ENCODE peak calls at places on chromosomes 5 and 9, in five cellular contexts. Y is sigmoid colon, Z is cardiac muscle cell, B is psoas muscle, X is adrenal gland. W is an unnamed sample.

GRCh38 chr5:65483474-65484346 is 2.0 kb upstream of the ADAMTS6 start:
- DNase-seq in X (no peak), Y (no peak), Z (peak), B (no peak), W (no peak)

GRCh38 chr5:175448276-175448675 is 4.3 kb upstream of the DRD1 start:
- DNase-seq in X (no peak), Y (no peak), Z (no peak), B (no peak), W (no peak)

GRCh38 chr5:89901983-89902382 is 507.6 kb downstream of the CETN3 start:
- DNase-seq in B (peak), Z (no peak), Y (peak), X (no peak), W (peak)

GRCh38 chr5:167623354-167623753 is 668.1 kb upstream of the WWC1 start:
- DNase-seq in Z (no peak), X (no peak), Y (no peak), B (no peak), W (no peak)

GRCh38 chr5:40559306-40559705 is 120.4 kb upstream of the PTGER4 start:
- DNase-seq in X (no peak), B (no peak), Z (no peak), Y (no peak), W (no peak)

GRCh38 chr5:95970359-95970704 is 8.7 kb upstream of the ELL2 start:
- DNase-seq in X (no peak), B (no peak), Y (no peak), Z (no peak), W (no peak)

GRCh38 chr9:121914604-121915303 is 178.4 kb downstream of the TTLL11 start:
- DNase-seq in Y (no peak), X (no peak), B (no peak), Z (no peak), W (no peak)

GRCh38 chr5:103216137-103216536 is 42.4 kb upstream of the MACIR start:
- DNase-seq in Y (no peak), X (no peak), B (no peak), Z (peak), W (no peak)

GRCh38 chr9:114894206-114894605 is 36.2 kb downstream of the TNFSF8 start:
- DNase-seq in X (no peak), B (no peak), Z (peak), Y (no peak), W (no peak)

GRCh38 chr5:54894957-54895815 is 90.2 kb downstream of the ESM1 start:
- DNase-seq in Z (no peak), B (no peak), Y (no peak), X (no peak), W (no peak)

GRCh38 chr5:98050583-98050982 is 722.9 kb upstream of the RGMB start:
- DNase-seq in Y (no peak), X (no peak), Z (peak), B (no peak), W (no peak)

GRCh38 chr9:137674307-137675305 is 55.8 kb downstream of the EHMT1 start:
- DNase-seq in B (no peak), Z (no peak), X (peak), Y (no peak), W (no peak)
- TF ChIP-seq CTCF in B (no peak), Z (no peak), X (no peak), Y (no peak), W (no peak)

GRCh38 chr9:132312873-132313272 is 41.9 kb downstream of the SETX start:
- DNase-seq in X (no peak), Y (no peak), Z (no peak), B (no peak), W (no peak)
- TF ChIP-seq CTCF in X (no peak), Y (no peak), Z (peak), B (peak), W (no peak)

GRCh38 chr5:109688647-109688998 is 1.1 kb upstream of the MAN2A1 start:
- DNase-seq in B (no peak), Y (no peak), X (no peak), Z (no peak), W (no peak)
- TF ChIP-seq CTCF in B (peak), Y (no peak), X (peak), Z (peak), W (peak)

GRCh38 chr5:137497396-137498290 is 1.5 kb downstream of the SPOCK1 start:
- DNase-seq in X (no peak), Z (no peak), Y (no peak), B (no peak), W (no peak)
- TF ChIP-seq CTCF in X (no peak), Z (no peak), Y (no peak), B (no peak), W (no peak)

W was measured in coronary artery.